ENCODE peak calls at places on chromosomes 7 and 10, in eight cellular contexts. J is psoas muscle, V is sigmoid colon, P is uterus, T is mammary epithelial cell, A is GM23338, Z is suprapubic skin, W is transverse colon. E is an unnamed sample.

GRCh38 chr10:131683281-131683861 is 217.4 kb upstream of the PPP2R2D start:
- DNase-seq in J (no peak), V (peak; percentile 60), P (no peak), T (no peak), A (no peak), Z (no peak), W (no peak), E (no peak)

GRCh38 chr7:126803060-126803665 is 449.6 kb downstream of the GRM8 start:
- DNase-seq in J (no peak), V (no peak), P (no peak), T (peak; percentile 59), A (peak; percentile 92), Z (no peak), W (peak; percentile 43), E (no peak)

GRCh38 chr7:32957326-32958045 is at the start of gene FKBP9:
- DNase-seq in J (peak; percentile 95), V (peak; percentile 89), P (peak; percentile 91), T (peak; percentile 79), A (peak; percentile 86), Z (peak; percentile 91), W (peak; percentile 94), E (peak; percentile 76)

GRCh38 chr7:50164552-50165220 is 71.6 kb upstream of the ZPBP start:
- DNase-seq in J (no peak), V (no peak), P (no peak), T (no peak), A (no peak), Z (no peak), W (no peak), E (no peak)

GRCh38 chr7:64775289-64775688 is 18.9 kb upstream of the ZNF138 start:
- DNase-seq in J (no peak), V (no peak), P (no peak), T (no peak), A (no peak), Z (no peak), W (no peak), E (no peak)

GRCh38 chr7:92797284-92797683 is 39.1 kb downstream of the CDK6 start:
- DNase-seq in J (no peak), V (no peak), P (no peak), T (no peak), A (no peak), Z (no peak), W (no peak), E (no peak)

GRCh38 chr7:131238260-131238940 is 89.3 kb upstream of the MKLN1 start:
- DNase-seq in J (no peak), V (no peak), P (no peak), T (peak; percentile 70), A (no peak), Z (no peak), W (no peak), E (no peak)

GRCh38 chr10:90032519-90032918 is 331.1 kb downstream of the KIF20B start:
- DNase-seq in J (no peak), V (no peak), P (no peak), T (peak; percentile 46), A (no peak), Z (no peak), W (no peak), E (no peak)

GRCh38 chr10:80542053-80542452 is 4.4 kb downstream of the SH2D4B start:
- DNase-seq in J (no peak), V (peak; percentile 49), P (no peak), T (peak; percentile 66), A (no peak), Z (peak; percentile 6), W (no peak), E (no peak)

GRCh38 chr7:107684287-107684686 is 23.7 kb downstream of the SLC26A4 start:
- DNase-seq in J (no peak), V (no peak), P (no peak), T (no peak), A (no peak), Z (no peak), W (no peak), E (no peak)

GRCh38 chr10:95208702-95209391 is 14.8 kb downstream of the ACSM6 start:
- DNase-seq in J (no peak), V (no peak), P (no peak), T (no peak), A (peak; percentile 63), Z (no peak), W (no peak), E (no peak)

GRCh38 chr10:122294006-122294405 is 22.9 kb downstream of the BTBD16 start:
- DNase-seq in J (no peak), V (no peak), P (no peak), T (peak; percentile 95), A (no peak), Z (no peak), W (no peak), E (peak; percentile 96)

GRCh38 chr7:91520645-91521044 is 256.4 kb downstream of the FZD1 start:
- DNase-seq in J (no peak), V (no peak), P (no peak), T (no peak), A (no peak), Z (no peak), W (no peak), E (no peak)

GRCh38 chr7:140899883-140900282 is 24.8 kb downstream of the BRAF start:
- DNase-seq in J (no peak), V (no peak), P (no peak), T (no peak), A (peak; percentile 53), Z (no peak), W (no peak), E (no peak)

GRCh38 chr7:5284304-5285281 is 1.9 kb downstream of the SLC29A4 start:
- DNase-seq in J (no peak), V (no peak), P (no peak), T (no peak), A (peak; percentile 95), Z (no peak), W (peak; percentile 56), E (no peak)

GRCh38 chr10:31697271-31698168 is 231.1 kb downstream of the ARHGAP12 start:
- DNase-seq in J (peak; percentile 90), V (peak; percentile 93), P (peak; percentile 83), T (no peak), A (no peak), Z (peak; percentile 93), W (peak; percentile 53), E (no peak)

GRCh38 chr7:85286449-85286848 is 99.6 kb upstream of the SEMA3D start:
- DNase-seq in J (no peak), V (no peak), P (no peak), T (no peak), A (no peak), Z (no peak), W (no peak), E (no peak)

GRCh38 chr7:118573065-118573464 is 348.6 kb downstream of the ANKRD7 start:
- DNase-seq in J (peak; percentile 19), V (no peak), P (no peak), T (peak; percentile 7), A (no peak), Z (no peak), W (no peak), E (no peak)

GRCh38 chr10:103648231-103648950 is 154.9 kb downstream of the NEURL1 start:
- DNase-seq in J (no peak), V (no peak), P (peak; percentile 75), T (no peak), A (peak; percentile 55), Z (no peak), W (no peak), E (no peak)
- H3K4me1 ChIP-seq in J (peaks cover 88% of the 10 kb centered on the region), V (peaks cover 80% of the 10 kb centered on the region), P (peaks cover 56% of the 10 kb centered on the region), T (peaks cover 17% of the 10 kb centered on the region), A (peaks cover 20% of the 10 kb centered on the region), Z (peaks cover 73% of the 10 kb centered on the region), W (peaks cover 48% of the 10 kb centered on the region), E (peaks cover 18% of the 10 kb centered on the region)

DNA sequence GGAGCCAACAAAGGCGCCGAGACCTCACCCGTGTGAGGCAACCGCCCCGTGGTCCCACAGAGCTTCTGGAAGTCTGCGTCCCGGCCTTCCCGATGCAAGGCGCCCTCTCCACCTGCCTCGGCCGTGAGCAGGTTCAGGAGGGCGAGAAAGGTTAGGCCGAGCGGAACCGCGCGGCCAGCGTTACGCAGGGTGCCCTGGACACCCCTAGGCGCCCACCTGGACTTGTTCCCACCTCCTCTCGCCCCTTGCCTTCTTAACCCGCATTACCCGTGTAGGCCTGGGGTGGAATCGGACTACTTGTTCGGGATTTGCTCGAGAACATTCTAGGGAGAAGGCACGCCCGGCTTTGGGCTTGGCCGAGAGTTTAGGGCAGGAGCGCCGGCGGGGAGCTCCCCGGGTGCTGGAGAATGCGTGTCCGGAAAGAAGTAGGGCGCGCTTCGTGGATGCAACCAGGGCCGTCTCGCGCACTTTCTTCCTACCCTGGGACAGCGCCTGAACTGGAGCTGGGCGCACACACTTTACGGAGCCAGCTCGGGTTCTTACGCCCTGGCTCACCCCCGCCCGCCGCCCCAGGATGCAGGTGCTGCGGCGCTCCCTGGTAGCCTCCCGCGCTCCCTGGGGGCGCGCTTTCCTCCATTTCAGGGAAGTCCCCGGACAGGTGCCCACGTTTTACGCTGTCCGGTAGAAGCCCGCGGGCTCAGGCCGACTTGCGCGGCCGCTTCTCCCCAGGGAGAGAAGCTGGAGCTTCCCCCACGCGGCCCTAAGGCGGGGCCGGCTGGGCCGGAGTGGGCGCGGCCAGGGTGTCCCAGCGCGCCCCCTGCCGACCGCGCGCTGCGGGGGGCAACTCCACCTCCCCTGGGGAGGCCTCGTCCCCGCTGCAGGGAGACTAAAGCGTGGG is 74.5 kb downstream of the INSIG1 start:
- DNase-seq in J (no peak), V (no peak), P (no peak), T (peak; percentile 18), A (peak; percentile 40), Z (peak; percentile 75), W (no peak), E (peak; percentile 44)
- H3K27me3 ChIP-seq in J (no peaks in the 10 kb centered on the region), V (peaks cover 75% of the 10 kb centered on the region), P (peaks cover 67% of the 10 kb centered on the region), T (peaks cover 50% of the 10 kb centered on the region), A (peaks cover 88% of the 10 kb centered on the region), Z (peaks cover 84% of the 10 kb centered on the region), W (peaks cover 83% of the 10 kb centered on the region), E (peaks cover 71% of the 10 kb centered on the region)

GRCh38 chr7:29065458-29065857 is 80.9 kb downstream of the CPVL start:
- DNase-seq in J (no peak), V (no peak), P (no peak), T (no peak), A (no peak), Z (no peak), W (no peak), E (no peak)

GRCh38 chr7:29075621-29076020 is 70.7 kb downstream of the CPVL start:
- DNase-seq in J (no peak), V (no peak), P (no peak), T (no peak), A (no peak), Z (no peak), W (no peak), E (no peak)

GRCh38 chr7:29077181-29077580 is 69.2 kb downstream of the CPVL start:
- DNase-seq in J (no peak), V (no peak), P (no peak), T (no peak), A (no peak), Z (no peak), W (no peak), E (no peak)

GRCh38 chr7:29071203-29071804 is 75.0 kb downstream of the CPVL start:
- DNase-seq in J (no peak), V (no peak), P (no peak), T (no peak), A (no peak), Z (no peak), W (no peak), E (no peak)
- H3K4me1 ChIP-seq in J (no peaks in the 10 kb centered on the region), V (no peaks in the 10 kb centered on the region), P (no peaks in the 10 kb centered on the region), T (no peaks in the 10 kb centered on the region), A (peaks cover 24% of the 10 kb centered on the region), Z (peaks cover 3% of the 10 kb centered on the region), W (no peaks in the 10 kb centered on the region), E (no peaks in the 10 kb centered on the region)

DNA sequence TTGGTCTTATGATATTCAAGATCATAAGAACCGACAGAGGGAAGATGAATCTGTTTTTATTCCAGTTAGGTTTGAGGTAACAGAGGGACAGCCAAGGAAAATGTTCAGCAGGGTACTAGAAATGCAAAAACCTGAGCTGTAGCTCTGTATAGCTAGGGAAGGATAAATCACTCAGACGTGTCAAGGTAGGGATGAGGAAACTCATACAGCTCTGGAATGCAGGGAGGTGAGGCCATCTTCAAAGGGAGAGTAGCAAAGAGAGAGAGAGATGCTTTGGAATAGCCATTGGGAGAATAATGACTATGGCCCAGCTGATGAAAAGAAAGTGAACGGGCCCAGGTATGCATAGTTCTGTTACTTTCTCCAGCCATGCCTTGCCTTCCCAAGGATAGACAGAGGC is 77.8 kb downstream of the PAX2 start:
- DNase-seq in J (no peak), V (no peak), P (no peak), T (no peak), A (no peak), Z (no peak), W (no peak), E (no peak)
- H3K27me3 ChIP-seq in J (no peaks in the 10 kb centered on the region), V (peaks cover 39% of the 10 kb centered on the region), P (peaks cover 45% of the 10 kb centered on the region), T (peaks cover 26% of the 10 kb centered on the region), A (peaks cover 97% of the 10 kb centered on the region), Z (peaks cover 97% of the 10 kb centered on the region), W (peaks cover 98% of the 10 kb centered on the region), E (peaks cover 91% of the 10 kb centered on the region)